ENCODE peak calls at places on chromosomes 16 and 17, in eight cellular contexts. J is PC-3; F is neural progenitor cell; K is CD4-positive, alpha-beta memory T cell; S is astrocyte; C is left ventricle myocardium inferior; U is psoas muscle; G is uterus. Z is an unnamed sample. For H3K27me3 and H3K36me3, the result is how much of the 10 kb centered on the place peaks cover.

GRCh38 chr16:81939164-81940067 is 71.9 kb downstream of the SDR42E1 start:
- DNase-seq in K (no peak), G (no peak), J (no peak), U (no peak), C (no peak), F (peak), S (peak), Z (no peak)

GRCh38 chr16:1054660-1055556 is 17.6 kb upstream of the SSTR5 start:
- DNase-seq in J (peak), G (no peak), C (peak), K (no peak), U (peak), S (no peak), F (peak), Z (peak)

GRCh38 chr17:55774834-55775233 is 24.0 kb downstream of the PCTP start:
- DNase-seq in J (no peak), U (no peak), K (no peak), G (no peak), F (peak), C (no peak), S (no peak), Z (no peak)

GRCh38 chr16:73530529-73530928 is 482.6 kb upstream of the ZFHX3 start:
- DNase-seq in G (no peak), C (no peak), U (no peak), F (no peak), S (no peak), J (no peak), K (no peak), Z (no peak)

GRCh38 chr16:19295393-19295792 is 9.9 kb downstream of the CLEC19A start:
- DNase-seq in C (no peak), U (no peak), K (no peak), G (no peak), J (no peak), F (no peak), S (no peak), Z (no peak)

GRCh38 chr17:47352848-47353247 is 29.1 kb downstream of the EFCAB13 start:
- DNase-seq in S (no peak), C (no peak), J (no peak), G (no peak), U (no peak), F (no peak), K (no peak), Z (no peak)

GRCh38 chr16:85185281-85185680 is 73.0 kb upstream of the CIBAR2 start:
- DNase-seq in S (no peak), U (no peak), K (no peak), J (no peak), F (no peak), C (peak), G (no peak), Z (no peak)

GRCh38 chr17:32928527-32929287 is 754 bp downstream of the TMEM98 start:
- DNase-seq in G (no peak), F (no peak), S (no peak), U (no peak), C (no peak), K (no peak), J (no peak), Z (no peak)

GRCh38 chr16:11700264-11701029 is 32.2 kb downstream of the SNN start:
- DNase-seq in J (no peak), U (no peak), K (no peak), S (no peak), F (no peak), C (no peak), G (no peak), Z (peak)

GRCh38 chr16:2926660-2927646 is 15.2 kb downstream of the FLYWCH1 start:
- DNase-seq in S (peak), K (peak), F (peak), C (peak), J (peak), G (peak), U (peak), Z (peak)

GRCh38 chr16:53266156-53266555 is 168.1 kb upstream of the RBL2 start:
- DNase-seq in F (no peak), C (no peak), U (no peak), J (peak), G (no peak), S (no peak), K (no peak), Z (no peak)

GRCh38 chr17:80730739-80731138 is 186.1 kb downstream of the RPTOR start:
- DNase-seq in C (no peak), U (no peak), J (no peak), G (no peak), F (no peak), S (no peak), K (no peak), Z (no peak)

GRCh38 chr17:20066253-20066652 is 57.1 kb downstream of the SPECC1 start:
- DNase-seq in F (no peak), J (peak), S (peak), G (peak), K (no peak), U (peak), C (peak), Z (peak)

GRCh38 chr16:23505180-23505665 is 5.1 kb downstream of the GGA2 start:
- DNase-seq in S (no peak), C (no peak), G (no peak), J (no peak), K (no peak), F (peak), U (no peak), Z (no peak)

GRCh38 chr17:4696432-4696796 is 7.5 kb downstream of the PELP1 start:
- DNase-seq in K (peak), G (no peak), J (no peak), U (no peak), C (no peak), F (no peak), S (no peak), Z (no peak)

GRCh38 chr16:56419740-56420548 is 5.4 kb downstream of the AMFR start:
- DNase-seq in J (no peak), C (no peak), K (no peak), F (no peak), G (no peak), S (no peak), U (no peak), Z (no peak)

GRCh38 chr16:17836868-17837602 is 366.3 kb upstream of the XYLT1 start:
- DNase-seq in K (no peak), U (no peak), F (peak), S (peak), C (no peak), G (no peak), J (peak), Z (peak)

GRCh38 chr16:50155925-50156324 is 2.8 kb downstream of the TENT4B start:
- DNase-seq in F (no peak), S (no peak), K (no peak), J (no peak), G (no peak), C (no peak), U (no peak), Z (no peak)

GRCh38 chr17:42683407-42684031 is 1.2 kb downstream of the CNTNAP1 start:
- DNase-seq in G (peak), K (no peak), U (no peak), J (peak), C (peak), S (peak), F (peak), Z (no peak)

GRCh38 chr16:7597677-7598076 is 265.0 kb downstream of the RBFOX1 start:
- DNase-seq in C (no peak), J (no peak), S (no peak), G (no peak), K (no peak), F (no peak), U (no peak), Z (peak)

GRCh38 chr17:37273419-37274051 is 102.2 kb upstream of the C17orf78 start:
- DNase-seq in S (no peak), C (no peak), G (no peak), K (no peak), U (no peak), F (peak), J (no peak), Z (peak)

GRCh38 chr17:31048780-31049179 is 46.0 kb upstream of the NF1 start:
- DNase-seq in G (no peak), U (no peak), F (no peak), C (no peak), S (no peak), K (no peak), J (no peak), Z (peak)

GRCh38 chr17:76697702-76698465 is 12.9 kb downstream of the MXRA7 start:
- DNase-seq in U (no peak), G (no peak), K (no peak), F (peak), J (no peak), S (peak), C (no peak), Z (no peak)

GRCh38 chr16:6189216-6189615 is 1091.6 kb upstream of the EEF2KMT start:
- DNase-seq in C (no peak), S (no peak), K (no peak), F (no peak), G (no peak), J (no peak), U (no peak), Z (no peak)

GRCh38 chr16:85211247-85211910 is 99.1 kb upstream of the CIBAR2 start:
- DNase-seq in C (no peak), F (no peak), J (no peak), K (no peak), U (no peak), S (peak), G (no peak), Z (no peak)

GRCh38 chr17:47957591-47958490 is at the start of gene PRR15L:
- DNase-seq in U (no peak), K (no peak), G (no peak), J (peak), C (no peak), F (no peak), S (no peak), Z (peak)

GRCh38 chr17:2179615-2180295 is 123.8 kb downstream of the SMG6 start:
- DNase-seq in F (no peak), G (peak), J (no peak), U (peak), C (peak), K (no peak), S (peak), Z (no peak)

GRCh38 chr17:77497578-77497934 is 356.8 kb downstream of the SEC14L1 start:
- DNase-seq in U (no peak), J (no peak), C (peak), F (no peak), G (peak), K (no peak), S (no peak), Z (no peak)

GRCh38 chr16:48914070-48914469 is 304.1 kb upstream of the N4BP1 start:
- DNase-seq in C (no peak), F (peak), U (no peak), G (no peak), K (no peak), S (no peak), J (no peak), Z (no peak)

GRCh38 chr17:75237100-75238014 is 24.0 kb downstream of the GGA3 start:
- DNase-seq in C (peak), F (no peak), K (no peak), G (no peak), U (peak), J (no peak), S (no peak), Z (no peak)

GRCh38 chr17:30117548-30118155 is 1.0 kb downstream of the NSRP1 start:
- DNase-seq in U (no peak), J (no peak), S (peak), G (no peak), C (no peak), K (no peak), F (no peak), Z (no peak)

GRCh38 chr16:86576591-86577313 is 1.6 kb upstream of the FOXL1 start:
- DNase-seq in K (no peak), F (no peak), G (no peak), U (no peak), C (no peak), S (peak), J (peak), Z (peak)

GRCh38 chr16:86575754-86576557 is 2.4 kb upstream of the FOXL1 start:
- DNase-seq in J (peak), C (peak), F (peak), S (peak), G (peak), U (peak), K (no peak), Z (peak)

GRCh38 chr16:86578056-86578455 is 293 bp upstream of the FOXL1 start:
- DNase-seq in K (no peak), F (no peak), U (no peak), G (no peak), S (peak), J (no peak), C (no peak), Z (no peak)

GRCh38 chr16:86578499-86579267 is at the start of gene FOXL1:
- DNase-seq in S (no peak), J (no peak), C (peak), U (no peak), K (no peak), F (peak), G (no peak), Z (peak)

GRCh38 chr16:86577314-86577971 is 906 bp upstream of the FOXL1 start:
- DNase-seq in G (no peak), J (no peak), U (no peak), K (no peak), C (no peak), F (no peak), S (peak), Z (no peak)
- H3K27me3 ChIP-seq in G (under half), J (under half), U (under half), K (under half), C (half or more), F (half or more), S (under half), Z (under half)

DNA sequence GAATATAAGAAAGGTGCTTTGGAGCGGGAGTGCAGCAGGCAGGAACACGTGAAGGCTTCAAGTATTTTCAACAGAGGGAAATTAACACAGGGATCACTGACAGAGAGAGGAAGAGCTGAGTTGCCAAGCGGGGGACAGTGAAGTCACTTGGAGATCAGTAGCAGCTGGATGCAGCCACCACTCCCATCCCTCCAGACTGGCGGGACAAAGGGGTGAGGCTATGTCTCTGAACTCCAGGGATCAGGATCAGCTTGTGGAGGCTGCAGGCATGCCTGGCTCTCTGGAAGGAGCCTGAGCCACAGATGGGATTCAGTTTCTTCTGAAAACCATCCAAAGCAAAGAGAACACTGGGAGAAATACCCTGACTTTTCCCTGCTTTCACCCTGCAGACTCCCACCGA is 113.7 kb upstream of the IRX3 start:
- DNase-seq in G (no peak), S (no peak), U (no peak), K (no peak), J (no peak), C (no peak), F (no peak), Z (no peak)
- H3K36me3 ChIP-seq in G (under half), S (under half), U (under half), K (under half), J (under half), C (under half), F (under half), Z (under half)

DNA sequence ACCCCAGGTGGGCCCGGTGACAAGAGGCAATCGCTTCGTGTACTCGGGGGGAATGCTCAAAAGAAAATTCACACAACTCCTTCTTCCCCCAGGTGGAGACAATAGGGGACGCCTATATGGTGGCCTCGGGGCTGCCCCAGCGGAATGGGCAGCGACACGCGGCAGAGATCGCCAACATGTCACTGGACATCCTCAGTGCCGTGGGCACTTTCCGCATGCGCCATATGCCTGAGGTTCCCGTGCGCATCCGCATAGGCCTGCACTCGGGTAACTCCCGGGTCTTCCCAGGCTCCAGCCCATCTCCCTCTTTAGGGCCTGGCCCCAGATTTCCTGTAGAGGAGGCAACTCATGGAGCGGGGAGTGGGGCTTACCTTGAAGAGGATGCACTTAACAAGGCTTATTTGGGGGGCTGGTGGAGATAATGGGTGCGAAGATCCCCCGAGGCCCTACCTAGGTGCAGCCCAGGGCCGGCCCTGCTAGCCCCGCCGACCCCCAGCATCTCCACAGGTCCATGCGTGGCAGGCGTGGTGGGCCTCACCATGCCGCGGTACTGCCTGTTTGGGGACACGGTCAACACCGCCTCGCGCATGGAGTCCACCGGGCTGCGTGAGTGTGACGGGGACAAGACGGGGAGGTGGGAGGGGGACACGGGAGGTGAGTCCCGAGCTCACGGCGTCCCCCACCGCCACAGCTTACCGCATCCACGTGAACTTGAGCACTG is 13.0 kb downstream of the GUCY2D start:
- DNase-seq in K (no peak), J (no peak), S (no peak), U (no peak), F (no peak), G (no peak), C (no peak), Z (no peak)
- H3K27me3 ChIP-seq in K (under half), J (under half), S (under half), U (under half), F (under half), G (under half), C (under half), Z (under half)

GRCh38 chr16:31190061-31190460 is 10.1 kb downstream of the FUS start:
- DNase-seq in K (peak), G (no peak), J (no peak), U (no peak), F (no peak), S (no peak), C (no peak), Z (no peak)

GRCh38 chr16:31189412-31189778 is 9.5 kb downstream of the FUS start:
- DNase-seq in F (no peak), K (no peak), U (no peak), S (no peak), G (no peak), J (no peak), C (no peak), Z (no peak)

GRCh38 chr16:31186930-31187807 is 7.2 kb downstream of the FUS start:
- DNase-seq in J (no peak), F (no peak), U (no peak), C (no peak), K (no peak), S (no peak), G (no peak), Z (no peak)

GRCh38 chr16:31187808-31188189 is 7.9 kb downstream of the FUS start:
- DNase-seq in U (no peak), J (no peak), S (no peak), G (no peak), K (no peak), C (no peak), F (no peak), Z (no peak)

DNA sequence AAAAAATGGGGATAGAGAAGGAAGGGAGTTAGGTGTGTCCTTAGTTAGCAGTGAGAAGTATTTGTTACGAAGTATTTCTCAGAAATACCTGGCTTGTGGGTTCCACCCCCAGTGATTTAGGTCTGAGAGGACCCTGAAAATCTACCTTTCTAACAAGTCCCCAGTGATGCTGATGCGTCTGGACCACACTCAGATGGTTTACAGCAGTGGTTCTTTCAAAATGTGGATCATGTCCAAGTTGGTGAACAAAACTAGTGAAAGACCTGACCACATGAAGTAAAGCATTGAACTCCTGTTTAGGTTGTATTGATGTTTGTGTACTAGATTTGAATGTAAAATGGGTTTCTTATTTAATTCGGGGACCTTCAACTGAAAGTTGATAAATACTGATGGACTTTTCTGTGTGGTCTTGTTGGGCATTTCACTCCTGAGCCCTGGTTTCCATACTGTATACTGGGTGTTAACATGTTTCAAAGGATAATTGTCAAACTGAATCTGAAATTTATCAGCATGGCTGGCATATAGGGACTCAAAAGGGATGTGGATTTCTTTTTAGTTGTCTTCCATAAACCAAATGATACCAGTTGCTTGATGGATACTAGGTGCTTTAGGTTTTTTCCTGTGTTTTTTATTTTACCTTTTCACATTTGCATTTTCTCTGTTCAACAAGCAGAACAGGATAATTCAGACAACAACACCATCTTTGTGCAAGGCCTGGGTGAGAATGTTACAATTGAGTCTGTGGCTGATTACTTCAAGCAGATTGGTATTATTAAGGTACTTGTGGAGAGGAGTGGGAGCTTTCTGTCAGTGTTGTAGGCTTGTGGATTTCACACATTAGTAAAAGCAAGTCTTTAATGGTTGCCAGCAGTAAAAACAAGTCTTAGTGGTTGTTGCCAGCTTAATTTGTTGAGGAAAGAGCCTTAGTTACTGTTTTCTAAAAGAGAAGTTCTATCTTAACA is 8.8 kb downstream of the FUS start:
- DNase-seq in G (no peak), C (no peak), F (no peak), K (peak), J (no peak), S (no peak), U (no peak), Z (no peak)
- H3K36me3 ChIP-seq in G (under half), C (half or more), F (under half), K (half or more), J (half or more), S (half or more), U (half or more), Z (half or more)

DNA sequence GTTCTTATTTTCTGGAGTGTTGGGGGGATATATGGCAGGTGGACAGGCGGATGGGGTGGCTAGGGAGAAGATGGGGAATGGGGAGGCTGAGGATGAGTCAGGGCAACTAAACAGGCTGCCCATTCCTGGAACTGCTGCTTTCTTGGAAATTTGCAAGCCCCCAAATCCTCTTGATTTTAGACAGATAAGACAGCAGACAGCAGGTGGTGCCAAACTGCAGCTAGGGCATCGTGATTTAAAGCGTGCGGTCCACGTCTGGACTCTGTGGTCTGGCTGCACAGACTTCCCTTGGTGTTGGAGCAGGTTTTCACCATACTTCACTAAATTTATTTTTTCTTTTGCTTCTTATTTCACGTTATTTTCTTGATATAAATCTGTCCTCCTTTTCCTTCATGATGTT is 10.9 kb upstream of the KRT24 start:
- DNase-seq in S (no peak), U (no peak), J (no peak), G (no peak), K (no peak), F (peak), C (no peak), Z (no peak)
- H3K27me3 ChIP-seq in S (under half), U (under half), J (under half), G (under half), K (under half), F (under half), C (under half), Z (under half)

Z was measured in bronchial epithelial cell.